ENCODE peak calls at places on chromosomes 4 and X, in ten cellular contexts. A, T, M, F, P, Q, W, N, L and V are unnamed samples.

GRCh38 chr4:115883251-115883650 is 769.8 kb upstream of the NDST4 start:
- DNase-seq in L (no peak), N (no peak), P (no peak), A (no peak), M (no peak), W (no peak), Q (no peak), T (no peak), F (no peak), V (no peak)

GRCh38 chrX:20248592-20249192 is 18.0 kb downstream of the RPS6KA3 start:
- DNase-seq in Q (no peak), P (no peak), T (no peak), W (no peak), N (no peak), A (no peak), F (no peak), M (no peak), L (no peak), V (no peak)

GRCh38 chr4:2607822-2608221 is 71.4 kb downstream of the FAM193A start:
- DNase-seq in F (no peak), W (no peak), N (no peak), L (no peak), M (no peak), Q (no peak), T (no peak), P (no peak), A (no peak), V (no peak)

GRCh38 chr4:40887690-40888089 is 137.9 kb downstream of the NSUN7 start:
- DNase-seq in W (peak; percentile 93), P (no peak), A (no peak), L (peak; percentile 10), M (no peak), Q (no peak), T (no peak), N (no peak), F (no peak), V (peak; percentile 30)

GRCh38 chrX:68433155-68433980 is at the start of gene OPHN1:
- DNase-seq in T (no peak), A (peak; percentile 85), P (no peak), W (no peak), M (peak; percentile 80), Q (peak; percentile 20), L (peak; percentile 84), N (peak; percentile 86), F (peak; percentile 60), V (peak; percentile 75)

GRCh38 chr4:186068581-186069402 is at the start of gene TLR3:
- DNase-seq in A (peak; percentile 29), N (no peak), T (no peak), M (peak; percentile 5), P (peak; percentile 3), W (peak; percentile 4), L (peak; percentile 52), Q (no peak), F (no peak), V (no peak)

GRCh38 chr4:182297659-182298058 is 54.5 kb downstream of the TENM3 start:
- DNase-seq in L (peak; percentile 73), N (no peak), P (no peak), M (peak; percentile 49), W (no peak), T (no peak), A (no peak), F (no peak), Q (no peak), V (no peak)

GRCh38 chr4:99324978-99325377 is 3.8 kb upstream of the ADH1B start:
- DNase-seq in W (peak; percentile 81), A (peak; percentile 42), N (peak; percentile 71), M (peak; percentile 4), Q (no peak), T (no peak), P (no peak), F (no peak), L (peak; percentile 82), V (no peak)

GRCh38 chrX:147803948-147804347 is 107.8 kb upstream of the FMR1 start:
- DNase-seq in N (no peak), M (no peak), P (no peak), A (no peak), T (peak; percentile 65), Q (peak; percentile 30), L (peak; percentile 54), W (no peak), F (no peak), V (no peak)

GRCh38 chrX:12210196-12210815 is 72.0 kb downstream of the FRMPD4 start:
- DNase-seq in F (no peak), M (peak; percentile 63), N (peak; percentile 45), T (no peak), W (no peak), P (no peak), L (peak; percentile 65), Q (no peak), A (no peak), V (no peak)

GRCh38 chrX:51336584-51336983 is 4.0 kb downstream of the NUDT10 start:
- DNase-seq in T (peak; percentile 52), F (no peak), W (no peak), M (peak; percentile 9), L (peak; percentile 24), N (no peak), Q (peak; percentile 46), P (no peak), A (no peak), V (peak; percentile 4)

GRCh38 chr4:53507671-53508286 is 83.5 kb downstream of the LNX1 start:
- DNase-seq in Q (no peak), T (no peak), L (peak; percentile 24), F (no peak), P (peak; percentile 34), N (no peak), M (no peak), W (peak; percentile 97), A (no peak), V (no peak)

GRCh38 chr4:142369141-142369540 is 477.0 kb downstream of the INPP4B start:
- DNase-seq in A (no peak), M (no peak), T (no peak), L (no peak), Q (no peak), P (no peak), N (no peak), W (no peak), F (no peak), V (peak; percentile 20)

GRCh38 chrX:40148439-40149285 is 50.9 kb upstream of the BCOR start:
- DNase-seq in F (no peak), T (no peak), M (no peak), A (peak; percentile 62), N (no peak), P (no peak), W (no peak), L (no peak), Q (no peak), V (no peak)

GRCh38 chr4:14934704-14935390 is 67.4 kb upstream of the CPEB2 start:
- DNase-seq in M (no peak), T (no peak), N (no peak), P (no peak), Q (no peak), F (no peak), W (no peak), L (no peak), A (no peak), V (no peak)

GRCh38 chrX:141221611-141222010 is 20.7 kb downstream of the SPANXC start:
- DNase-seq in P (no peak), F (no peak), M (no peak), L (no peak), N (no peak), W (no peak), A (no peak), T (no peak), Q (no peak), V (no peak)